ENCODE peak calls at places on chromosomes 3 and 15, in ten cellular contexts. E is HEK293T; U is AG04450; X is T-helper 2 cell; I is OCI-LY7; J is activated naive CD4-positive, alpha-beta T cell; T is fibroblast of mammary gland; V is central memory CD4-positive, alpha-beta T cell; L is AG09309; Y is H54. B is an unnamed sample.

GRCh38 chr15:38782156-38782555 is 217.5 kb upstream of the RASGRP1 start:
- DNase-seq in E (no peak), U (no peak), X (no peak), I (no peak), J (no peak), T (no peak), V (no peak), L (peak), Y (no peak), B (no peak)

GRCh38 chr3:120101624-120102023 is 7.4 kb upstream of the GSK3B start:
- DNase-seq in E (no peak), U (no peak), X (no peak), I (no peak), J (no peak), T (no peak), V (no peak), L (no peak), Y (no peak), B (no peak)

GRCh38 chr3:142243134-142243533 is 17.7 kb upstream of the GK5 start:
- DNase-seq in E (no peak), U (no peak), X (no peak), I (no peak), J (no peak), T (peak), V (no peak), L (no peak), Y (no peak), B (no peak)

GRCh38 chr3:133256787-133257483 is 142.9 kb upstream of the BFSP2 start:
- DNase-seq in E (no peak), U (no peak), X (peak), I (no peak), J (no peak), T (no peak), V (no peak), L (no peak), Y (no peak), B (no peak)

GRCh38 chr15:25424073-25424472 is 14.8 kb downstream of the UBE3A start:
- DNase-seq in E (no peak), U (no peak), X (no peak), I (no peak), J (no peak), T (no peak), V (no peak), L (no peak), Y (no peak), B (no peak)

GRCh38 chr3:72145506-72146380 is 360.8 kb upstream of the PROK2 start:
- DNase-seq in E (no peak), U (no peak), X (no peak), I (no peak), J (no peak), T (peak), V (no peak), L (peak), Y (no peak), B (no peak)

GRCh38 chr3:173396191-173397041 is 1.1 kb upstream of the NLGN1 start:
- DNase-seq in E (peak), U (no peak), X (peak), I (no peak), J (no peak), T (no peak), V (no peak), L (no peak), Y (no peak), B (no peak)

GRCh38 chr3:64878372-64878771 is 190.6 kb upstream of the ADAMTS9 start:
- DNase-seq in E (no peak), U (no peak), X (no peak), I (no peak), J (no peak), T (peak), V (no peak), L (no peak), Y (no peak), B (no peak)

GRCh38 chr15:32029409-32029861 is 880 bp upstream of the CHRNA7 start:
- DNase-seq in E (peak), U (no peak), X (peak), I (no peak), J (no peak), T (no peak), V (no peak), L (no peak), Y (no peak), B (no peak)

GRCh38 chr3:156605686-156606605 is 51.0 kb upstream of the SSR3 start:
- DNase-seq in E (peak), U (no peak), X (peak), I (no peak), J (no peak), T (peak), V (no peak), L (peak), Y (peak), B (no peak)

GRCh38 chr3:27827041-27827440 is 104.9 kb upstream of the EOMES start:
- DNase-seq in E (peak), U (no peak), X (no peak), I (no peak), J (no peak), T (no peak), V (no peak), L (no peak), Y (no peak), B (no peak)

GRCh38 chr3:101725890-101726275 is 1.5 kb downstream of the CEP97 start:
- DNase-seq in E (no peak), U (no peak), X (no peak), I (no peak), J (no peak), T (no peak), V (no peak), L (no peak), Y (no peak), B (no peak)

GRCh38 chr3:172042136-172042535 is 2.8 kb downstream of the FNDC3B start:
- DNase-seq in E (no peak), U (no peak), X (no peak), I (no peak), J (no peak), T (peak), V (no peak), L (no peak), Y (no peak), B (no peak)

GRCh38 chr15:101827257-101827656 is 15.3 kb downstream of the OR4F15 start:
- DNase-seq in E (no peak), U (peak), X (no peak), I (no peak), J (no peak), T (peak), V (no peak), L (peak), Y (no peak), B (no peak)

B was measured in central memory CD8-positive, alpha-beta T cell.